ENCODE peak calls at places on chromosomes 2 and 18, in seven cellular contexts. F, A, E, N, W, U and J are unnamed samples.
A peak's percentile ranks its signal among the peaks of the same experiment; 100 is the strongest.

GRCh38 chr2:145702305-145702704 is 1182.4 kb upstream of the ZEB2 start:
- DNase-seq in F (no peak), A (no peak), E (no peak), N (no peak), W (no peak), U (no peak), J (no peak)

GRCh38 chr18:76697441-76697901 is 124.9 kb upstream of the ZNF236 start:
- DNase-seq in F (no peak), A (no peak), E (peak; percentile 46), N (no peak), W (no peak), U (no peak), J (no peak)

GRCh38 chr18:50429207-50429948 is 54.5 kb downstream of the SKA1 start:
- DNase-seq in F (no peak), A (no peak), E (no peak), N (no peak), W (no peak), U (peak; percentile 32), J (peak; percentile 46)

GRCh38 chr2:143603035-143603616 is 473.9 kb downstream of the ARHGAP15 start:
- DNase-seq in F (no peak), A (no peak), E (no peak), N (no peak), W (no peak), U (no peak), J (no peak)

GRCh38 chr2:111022630-111023029 is 98.1 kb upstream of the BCL2L11 start:
- DNase-seq in F (peak; percentile 16), A (no peak), E (no peak), N (no peak), W (peak; percentile 52), U (no peak), J (no peak)

GRCh38 chr2:68740184-68740914 is 5.7 kb downstream of the ARHGAP25 start:
- DNase-seq in F (peak; percentile 15), A (no peak), E (no peak), N (no peak), W (peak; percentile 11), U (no peak), J (no peak)

GRCh38 chr2:205024822-205025518 is 479.7 kb downstream of the PARD3B start:
- DNase-seq in F (peak; percentile 22), A (no peak), E (no peak), N (no peak), W (peak; percentile 82), U (no peak), J (peak; percentile 55)

GRCh38 chr18:31579375-31579774 is 12.3 kb upstream of the TTR start:
- DNase-seq in F (no peak), A (no peak), E (no peak), N (no peak), W (no peak), U (no peak), J (no peak)

GRCh38 chr2:150371066-150371812 is 116.2 kb downstream of the RND3 start:
- DNase-seq in F (peak; percentile 72), A (no peak), E (no peak), N (no peak), W (no peak), U (no peak), J (no peak)

GRCh38 chr2:54106631-54107454 is 8.6 kb upstream of the ACYP2 start:
- DNase-seq in F (peak; percentile 38), A (no peak), E (no peak), N (no peak), W (no peak), U (peak; percentile 84), J (no peak)

GRCh38 chr2:2560374-2561015 is 229.4 kb upstream of the MYT1L start:
- DNase-seq in F (no peak), A (no peak), E (no peak), N (no peak), W (no peak), U (no peak), J (no peak)

GRCh38 chr18:27315001-27315400 is 129.9 kb upstream of the CHST9 start:
- DNase-seq in F (no peak), A (no peak), E (no peak), N (no peak), W (no peak), U (no peak), J (no peak)

GRCh38 chr2:217926801-217927200 is 76.0 kb downstream of the TNS1 start:
- DNase-seq in F (no peak), A (no peak), E (no peak), N (no peak), W (no peak), U (no peak), J (no peak)

GRCh38 chr2:30359644-30360167 is 87.3 kb upstream of the LCLAT1 start:
- DNase-seq in F (no peak), A (peak; percentile 82), E (peak; percentile 71), N (no peak), W (peak; percentile 77), U (no peak), J (peak; percentile 56)

GRCh38 chr18:55228191-55228590 is 268.9 kb upstream of the CCDC68 start:
- DNase-seq in F (no peak), A (no peak), E (no peak), N (no peak), W (no peak), U (no peak), J (no peak)

GRCh38 chr2:42957109-42958035 is 165.0 kb upstream of the HAAO start:
- DNase-seq in F (no peak), A (no peak), E (no peak), N (no peak), W (no peak), U (no peak), J (no peak)

GRCh38 chr2:231707625-231708049 is 688 bp upstream of the PTMA start:
- DNase-seq in F (peak; percentile 73), A (no peak), E (no peak), N (no peak), W (no peak), U (no peak), J (no peak)

GRCh38 chr2:71831208-71831577 is 316.5 kb downstream of the CYP26B1 start:
- DNase-seq in F (no peak), A (peak; percentile 44), E (no peak), N (peak; percentile 93), W (peak; percentile 67), U (no peak), J (no peak)

GRCh38 chr2:226915846-226916360 is 80.0 kb downstream of the RHBDD1 start:
- DNase-seq in F (no peak), A (no peak), E (no peak), N (no peak), W (no peak), U (no peak), J (no peak)

GRCh38 chr2:216426938-216427337 is 14.7 kb downstream of the SMARCAL1 start:
- DNase-seq in F (no peak), A (no peak), E (no peak), N (no peak), W (no peak), U (no peak), J (no peak)

GRCh38 chr2:216431457-216431856 is 19.2 kb downstream of the SMARCAL1 start:
- DNase-seq in F (no peak), A (no peak), E (no peak), N (no peak), W (no peak), U (no peak), J (no peak)

GRCh38 chr2:216430811-216431210 is 18.5 kb downstream of the SMARCAL1 start:
- DNase-seq in F (no peak), A (no peak), E (no peak), N (no peak), W (no peak), U (no peak), J (no peak)

GRCh38 chr2:216426166-216426777 is 14.0 kb downstream of the SMARCAL1 start:
- DNase-seq in F (no peak), A (no peak), E (no peak), N (no peak), W (no peak), U (no peak), J (no peak)

DNA sequence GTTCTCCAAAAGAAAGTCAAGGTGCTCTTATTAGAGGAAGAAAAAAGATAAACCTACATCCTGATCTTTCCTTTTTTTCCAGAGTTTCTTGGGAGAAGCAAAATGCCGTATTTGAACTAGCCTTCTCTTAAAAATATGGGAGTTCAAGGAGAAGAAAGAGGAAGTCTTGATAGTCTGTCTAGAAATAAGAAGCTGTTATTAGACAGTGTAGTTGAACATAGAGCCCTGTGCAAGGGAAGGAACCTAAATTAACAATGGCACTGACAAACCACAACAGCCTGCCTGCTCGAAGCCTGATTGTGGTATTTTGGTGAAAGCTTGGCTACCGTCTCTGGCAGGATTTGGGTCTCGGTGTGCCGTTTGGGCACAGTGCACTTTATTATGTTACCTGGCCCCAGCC is 17.1 kb downstream of the SMARCAL1 start:
- DNase-seq in F (no peak), A (no peak), E (no peak), N (no peak), W (no peak), U (no peak), J (no peak)
- H3K36me3 ChIP-seq in F (peaks cover 4% of the 10 kb centered on the region), A (peaks cover 88% of the 10 kb centered on the region), E (peaks cover 81% of the 10 kb centered on the region), N (peaks cover 4% of the 10 kb centered on the region), W (peaks cover 74% of the 10 kb centered on the region), U (peaks cover 74% of the 10 kb centered on the region), J (peaks cover 25% of the 10 kb centered on the region)

GRCh38 chr2:32723467-32724079 is 95.7 kb downstream of the TTC27 start:
- DNase-seq in F (no peak), A (no peak), E (no peak), N (no peak), W (no peak), U (no peak), J (no peak)
- H3K36me3 ChIP-seq in F (no peaks in the 10 kb centered on the region), A (peaks cover 10% of the 10 kb centered on the region), E (no peaks in the 10 kb centered on the region), N (no peaks in the 10 kb centered on the region), W (peaks cover 4% of the 10 kb centered on the region), U (peaks cover 10% of the 10 kb centered on the region), J (no peaks in the 10 kb centered on the region)

DNA sequence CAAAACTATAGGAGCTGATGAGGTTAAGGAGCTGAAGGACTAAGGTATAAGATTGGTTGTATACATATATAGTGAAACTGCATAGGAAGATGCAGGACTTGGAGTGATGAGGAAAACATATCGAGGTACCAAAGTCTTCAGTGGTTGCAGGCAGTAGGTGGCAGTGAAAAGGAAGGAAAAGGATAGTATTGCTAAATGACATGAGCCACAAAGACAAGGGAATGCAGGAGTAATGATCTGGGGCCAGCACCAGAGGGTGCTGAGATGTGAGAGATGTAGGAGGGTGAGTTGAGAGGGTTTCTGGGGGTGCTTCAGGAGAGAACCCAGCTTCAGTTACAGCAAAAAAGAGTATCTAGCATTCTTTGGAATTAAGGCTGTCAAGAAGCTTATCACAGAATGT is 172.2 kb upstream of the MYO3B start:
- DNase-seq in F (no peak), A (no peak), E (no peak), N (no peak), W (no peak), U (no peak), J (no peak)
- H3K36me3 ChIP-seq in F (no peaks in the 10 kb centered on the region), A (peaks cover 76% of the 10 kb centered on the region), E (peaks cover 56% of the 10 kb centered on the region), N (peaks cover 2% of the 10 kb centered on the region), W (peaks cover 39% of the 10 kb centered on the region), U (no peaks in the 10 kb centered on the region), J (peaks cover 3% of the 10 kb centered on the region)

DNA sequence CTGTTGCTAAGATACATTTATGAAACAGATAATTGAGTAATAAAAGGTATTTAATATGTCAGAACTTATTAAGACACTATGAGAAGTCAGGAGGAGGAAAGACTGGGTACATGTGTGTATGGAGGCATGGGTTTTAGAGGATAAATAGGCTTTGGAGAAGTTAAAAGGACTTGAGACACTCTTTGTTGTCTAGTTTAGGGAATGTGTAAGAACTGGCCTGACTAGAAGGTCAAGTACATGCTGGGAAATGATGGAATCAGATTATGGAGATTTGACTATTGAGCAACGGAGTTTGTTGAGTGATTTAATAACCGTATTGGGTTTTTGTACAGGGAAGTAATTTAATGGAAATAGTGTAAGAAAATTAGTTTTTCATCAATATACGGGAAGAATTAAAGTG is 28.2 kb upstream of the SPDYA start:
- DNase-seq in F (no peak), A (no peak), E (no peak), N (no peak), W (no peak), U (no peak), J (no peak)
- H3K36me3 ChIP-seq in F (peaks cover 19% of the 10 kb centered on the region), A (peaks cover 100% of the 10 kb centered on the region), E (peaks cover 99% of the 10 kb centered on the region), N (no peaks in the 10 kb centered on the region), W (peaks cover 96% of the 10 kb centered on the region), U (peaks cover 98% of the 10 kb centered on the region), J (peaks cover 14% of the 10 kb centered on the region)